ENCODE peak calls at places on chromosomes 2 and 18, in four cellular contexts. K, H, Z and Y are unnamed samples.
A peak's percentile ranks its signal among the peaks of the same experiment; 100 is the strongest.

GRCh38 chr2:143513081-143513480 is 383.9 kb downstream of the ARHGAP15 start:
- DNase-seq in K (peak; percentile 47), Z (peak; percentile 83), H (peak; percentile 17), Y (no peak)

GRCh38 chr2:85813211-85813977 is 59.6 kb downstream of the ATOH8 start:
- DNase-seq in H (no peak), Z (no peak), K (no peak), Y (no peak)

GRCh38 chr2:33099989-33100388 is 153.2 kb downstream of the LTBP1 start:
- DNase-seq in K (no peak), Z (no peak), H (no peak), Y (no peak)

GRCh38 chr2:206274434-206275273 is at the start of gene ZDBF2:
- DNase-seq in K (no peak), H (peak; percentile 27), Z (peak; percentile 82), Y (no peak)

GRCh38 chr2:76759634-76760366 is 762.4 kb downstream of the LRRTM4 start:
- DNase-seq in H (no peak), Z (no peak), K (no peak), Y (no peak)

GRCh38 chr2:241569831-241570281 is 11.3 kb downstream of the BOK start:
- DNase-seq in K (no peak), Z (no peak), H (no peak), Y (no peak)

GRCh38 chr2:176491172-176491904 is 222.1 kb downstream of the MTX2 start:
- DNase-seq in K (peak; percentile 99), Z (peak; percentile 96), H (peak; percentile 90), Y (no peak)

GRCh38 chr2:60483400-60483799 is 70.1 kb downstream of the BCL11A start:
- DNase-seq in K (peak; percentile 74), Z (peak; percentile 28), H (no peak), Y (no peak)

GRCh38 chr2:217868911-217869334 is 133.9 kb downstream of the TNS1 start:
- DNase-seq in H (peak; percentile 80), Z (peak; percentile 58), K (peak; percentile 4), Y (no peak)

GRCh38 chr18:31979714-31980113 is 36.8 kb upstream of the TRAPPC8 start:
- DNase-seq in K (no peak), Z (no peak), H (no peak), Y (no peak)

GRCh38 chr2:157492189-157492773 is 48.4 kb upstream of the CYTIP start:
- DNase-seq in K (peak; percentile 29), H (peak; percentile 18), Z (peak; percentile 75), Y (no peak)

GRCh38 chr2:6394266-6394665 is 471.4 kb downstream of the CMPK2 start:
- DNase-seq in K (no peak), H (no peak), Z (no peak), Y (no peak)

GRCh38 chr2:37357461-37358008 is 13.1 kb downstream of the QPCT start:
- DNase-seq in Z (no peak), H (no peak), K (no peak), Y (no peak)

GRCh38 chr18:48006415-48007175 is 76.1 kb upstream of the SMAD2 start:
- DNase-seq in K (no peak), H (no peak), Z (no peak), Y (no peak)

GRCh38 chr2:2839393-2840096 is 508.5 kb upstream of the MYT1L start:
- DNase-seq in K (no peak), Z (no peak), H (no peak), Y (no peak)

GRCh38 chr2:105329561-105330495 is at the start of gene TGFBRAP1:
- DNase-seq in H (peak; percentile 22), Z (peak; percentile 60), K (no peak), Y (no peak)

GRCh38 chr2:64863097-64863820 is 125.9 kb upstream of the SLC1A4 start:
- DNase-seq in K (no peak), Z (no peak), H (no peak), Y (no peak)

GRCh38 chr2:106095478-106096392 is 98.4 kb downstream of the UXS1 start:
- DNase-seq in Z (no peak), K (no peak), H (no peak), Y (no peak)

GRCh38 chr2:160125366-160125765 is 63.0 kb upstream of the PLA2R1 start:
- DNase-seq in Z (no peak), K (no peak), H (no peak), Y (no peak)

GRCh38 chr18:25503567-25504081 is 151.7 kb upstream of the ZNF521 start:
- DNase-seq in Z (peak; percentile 83), H (peak; percentile 74), K (peak; percentile 35), Y (peak; percentile 23)

GRCh38 chr2:219596954-219597551 is 604 bp upstream of the STK11IP start:
- DNase-seq in H (no peak), K (no peak), Z (peak; percentile 43), Y (peak; percentile 27)

GRCh38 chr2:80499095-80499494 is 194.5 kb upstream of the LRRTM1 start:
- DNase-seq in Z (peak; percentile 74), K (peak; percentile 1), H (no peak), Y (peak; percentile 19)

GRCh38 chr2:23534756-23535155 is 149.8 kb downstream of the KLHL29 start:
- DNase-seq in H (no peak), Z (no peak), K (no peak), Y (no peak)

GRCh38 chr2:238161291-238162051 is 2.7 kb downstream of the ERFE start:
- DNase-seq in H (no peak), Z (no peak), K (no peak), Y (no peak)

GRCh38 chr2:67456441-67456840 is 59.3 kb downstream of the ETAA1 start:
- DNase-seq in Z (no peak), K (no peak), H (no peak), Y (no peak)

GRCh38 chr2:37472959-37473358 is 128.5 kb downstream of the QPCT start:
- DNase-seq in K (no peak), Z (peak; percentile 70), H (no peak), Y (no peak)

GRCh38 chr2:231691251-231691772 is 17.0 kb upstream of the PTMA start:
- DNase-seq in H (no peak), Z (no peak), K (no peak), Y (no peak)

GRCh38 chr2:231689509-231689893 is 18.8 kb upstream of the PTMA start:
- DNase-seq in K (no peak), Z (no peak), H (no peak), Y (no peak)

GRCh38 chr2:231693956-231694355 is 14.4 kb upstream of the PTMA start:
- DNase-seq in H (no peak), Z (no peak), K (no peak), Y (no peak)

GRCh38 chr2:231696004-231696367 is 12.3 kb upstream of the PTMA start:
- DNase-seq in H (peak; percentile 82), Z (peak; percentile 56), K (peak; percentile 79), Y (no peak)

DNA sequence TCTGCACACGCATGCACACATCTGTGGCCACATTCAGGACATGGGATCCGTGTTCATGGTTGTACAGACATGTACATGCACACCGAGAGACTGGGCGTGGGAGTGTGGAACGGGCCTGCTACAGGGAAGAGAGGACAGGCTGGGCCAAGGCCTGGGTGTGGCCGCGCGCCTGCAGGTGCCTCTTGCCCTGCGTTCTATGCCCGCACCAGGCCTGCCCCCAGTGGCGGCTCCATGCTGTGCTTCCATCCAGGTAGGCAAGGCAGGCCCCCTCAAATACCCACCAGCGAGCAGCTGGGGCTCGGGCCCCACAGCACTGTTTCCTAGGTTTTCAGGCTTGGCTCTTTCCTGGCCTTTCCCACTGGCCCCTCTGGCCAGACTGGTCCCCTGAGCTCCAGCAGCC is 15.5 kb upstream of the PTMA start:
- DNase-seq in H (no peak), K (no peak), Z (no peak), Y (no peak)
- TF ChIP-seq CTCF in H (no peak), K (no peak), Z (no peak), Y (no peak)

GRCh38 chr18:46623541-46623940 is 33.5 kb downstream of the LOXHD1 start:
- DNase-seq in Z (peak; percentile 7), H (no peak), K (no peak), Y (no peak)

GRCh38 chr18:46624127-46624526 is 32.9 kb downstream of the LOXHD1 start:
- DNase-seq in H (no peak), K (no peak), Z (no peak), Y (no peak)

GRCh38 chr18:46622451-46622850 is 34.6 kb downstream of the LOXHD1 start:
- DNase-seq in K (no peak), Z (no peak), H (no peak), Y (no peak)

GRCh38 chr18:46621871-46622270 is 35.1 kb downstream of the LOXHD1 start:
- DNase-seq in Z (no peak), K (no peak), H (no peak), Y (no peak)

GRCh38 chr18:46622999-46623398 is 34.0 kb downstream of the LOXHD1 start:
- DNase-seq in K (no peak), H (no peak), Z (peak; percentile 22), Y (no peak)
- H3K4me3 ChIP-seq in K (no peak overlapping the region), H (no peak overlapping the region), Z (no peak overlapping the region), Y (no peak overlapping the region)

GRCh38 chr2:69272803-69273471 is 114.1 kb downstream of the GFPT1 start:
- DNase-seq in K (no peak), Z (peak; percentile 83), H (no peak), Y (no peak)
- TF ChIP-seq CTCF in K (no peak), Z (no peak), H (no peak), Y (no peak)

DNA sequence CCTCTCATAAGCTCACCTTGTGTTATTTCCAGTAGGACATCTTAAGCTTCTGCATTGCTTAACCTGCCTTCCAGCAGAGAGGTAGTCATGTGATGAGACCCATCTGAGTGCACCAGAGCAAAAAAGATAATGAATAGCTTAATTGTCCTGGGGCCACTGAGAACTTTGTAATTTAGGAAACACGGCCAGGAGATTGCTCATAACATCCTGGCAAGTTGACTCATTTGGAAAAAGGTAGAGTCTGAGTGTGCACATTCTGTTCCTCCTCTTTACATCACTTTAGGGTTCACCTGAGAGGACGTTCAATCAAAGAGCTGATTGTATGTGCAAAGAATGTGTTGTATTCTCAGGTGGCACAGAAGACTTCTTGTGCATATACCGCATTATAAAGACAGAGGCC is 830.2 kb upstream of the SOX11 start:
- DNase-seq in Z (no peak), K (no peak), H (no peak), Y (no peak)
- H3K4me3 ChIP-seq in Z (no peak overlapping the region), K (no peak overlapping the region), H (no peak overlapping the region), Y (no peak overlapping the region)

DNA sequence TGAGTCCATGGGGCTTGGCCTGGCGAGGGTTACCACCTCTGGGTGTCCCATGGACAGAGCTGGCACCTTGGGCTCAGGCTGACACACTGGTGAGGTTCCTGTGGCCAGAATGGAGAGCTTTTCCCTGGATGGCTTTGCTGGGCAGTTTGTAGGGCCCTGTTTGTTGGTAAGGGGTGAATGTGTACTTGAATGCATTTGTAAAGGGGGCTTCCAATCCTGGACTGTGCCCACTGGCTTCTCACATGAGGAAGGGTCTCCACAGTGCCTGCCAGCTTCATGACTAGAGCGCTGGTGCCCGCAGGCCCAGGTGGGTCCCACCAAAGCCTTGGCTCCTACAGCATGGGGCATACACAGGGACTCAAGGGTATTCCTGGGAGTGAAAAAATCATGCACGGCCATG is 103.5 kb upstream of the SIX2 start:
- DNase-seq in K (no peak), Z (no peak), H (no peak), Y (no peak)
- TF ChIP-seq CTCF in K (no peak), Z (no peak), H (no peak), Y (no peak)